ENCODE peak calls at places on chromosome 18, in four cellular contexts. F is CD8-positive, alpha-beta memory T cell; A is AG04450; X is K562. Y is an unnamed sample.

GRCh38 chr18:24503182-24503581 is 42.7 kb downstream of the HRH4 start:
- DNase-seq in F (no peak), A (no peak), X (no peak), Y (no peak)

GRCh38 chr18:23883277-23883790 is 131.2 kb upstream of the TTC39C start:
- DNase-seq in F (no peak), A (no peak), X (no peak), Y (no peak)

GRCh38 chr18:46416706-46417638 is 240.0 kb downstream of the LOXHD1 start:
- DNase-seq in F (no peak), A (no peak), X (peak; percentile 81), Y (no peak)

GRCh38 chr18:1848716-1849115 is 722.6 kb downstream of the METTL4 start:
- DNase-seq in F (no peak), A (no peak), X (no peak), Y (no peak)

GRCh38 chr18:32974421-32975165 is 201.8 kb upstream of the KLHL14 start:
- DNase-seq in F (no peak), A (no peak), X (no peak), Y (no peak)

GRCh38 chr18:44887227-44887631 is 206.5 kb downstream of the SETBP1 start:
- DNase-seq in F (no peak), A (no peak), X (no peak), Y (peak; percentile 44)

GRCh38 chr18:48131042-48131441 is 200.6 kb upstream of the SMAD2 start:
- DNase-seq in F (no peak), A (no peak), X (no peak), Y (no peak)

GRCh38 chr18:23612434-23613090 is 26.3 kb upstream of the NPC1 start:
- DNase-seq in F (no peak), A (no peak), X (no peak), Y (no peak)

GRCh38 chr18:13313006-13313661 is 94.6 kb downstream of the LDLRAD4 start:
- DNase-seq in F (no peak), A (no peak), X (no peak), Y (no peak)

GRCh38 chr18:70322928-70323327 is 34.1 kb downstream of the SOCS6 start:
- DNase-seq in F (no peak), A (no peak), X (no peak), Y (no peak)

GRCh38 chr18:44701227-44701626 is 20.5 kb downstream of the SETBP1 start:
- DNase-seq in F (no peak), A (no peak), X (no peak), Y (no peak)

GRCh38 chr18:30280861-30281470 is 761.6 kb downstream of the DSC3 start:
- DNase-seq in F (no peak), A (peak; percentile 1), X (peak; percentile 15), Y (no peak)

GRCh38 chr18:45761512-45762114 is 37.6 kb downstream of the SLC14A1 start:
- DNase-seq in F (no peak), A (no peak), X (no peak), Y (no peak)

GRCh38 chr18:78192044-78192443 is 787.6 kb upstream of the SALL3 start:
- DNase-seq in F (no peak), A (no peak), X (no peak), Y (no peak)

GRCh38 chr18:9038277-9038871 is 64.1 kb upstream of the NDUFV2 start:
- DNase-seq in F (no peak), A (no peak), X (no peak), Y (no peak)

GRCh38 chr18:32383040-32383819 is 87.5 kb downstream of the GAREM1 start:
- DNase-seq in F (no peak), A (peak; percentile 83), X (no peak), Y (peak; percentile 77)

GRCh38 chr18:60339018-60339417 is 33.6 kb downstream of the MC4R start:
- DNase-seq in F (no peak), A (no peak), X (no peak), Y (no peak)

GRCh38 chr18:36580874-36581750 is 247.7 kb downstream of the TPGS2 start:
- DNase-seq in F (no peak), A (peak; percentile 36), X (no peak), Y (no peak)

GRCh38 chr18:44229693-44230108 is 451.0 kb upstream of the SETBP1 start:
- DNase-seq in F (no peak), A (no peak), X (no peak), Y (no peak)

GRCh38 chr18:23631746-23632145 is 31.0 kb downstream of the ANKRD29 start:
- DNase-seq in F (no peak), A (no peak), X (no peak), Y (no peak)

GRCh38 chr18:60570172-60570571 is 197.6 kb upstream of the MC4R start:
- DNase-seq in F (no peak), A (no peak), X (no peak), Y (no peak)

GRCh38 chr18:55489034-55489741 is 98.8 kb downstream of the TCF4 start:
- DNase-seq in F (no peak), A (no peak), X (no peak), Y (no peak)

GRCh38 chr18:45049548-45050307 is 369.0 kb downstream of the SETBP1 start:
- DNase-seq in F (no peak), A (no peak), X (no peak), Y (no peak)

GRCh38 chr18:25467226-25468065 is 115.5 kb upstream of the ZNF521 start:
- DNase-seq in F (no peak), A (no peak), X (no peak), Y (no peak)

DNA sequence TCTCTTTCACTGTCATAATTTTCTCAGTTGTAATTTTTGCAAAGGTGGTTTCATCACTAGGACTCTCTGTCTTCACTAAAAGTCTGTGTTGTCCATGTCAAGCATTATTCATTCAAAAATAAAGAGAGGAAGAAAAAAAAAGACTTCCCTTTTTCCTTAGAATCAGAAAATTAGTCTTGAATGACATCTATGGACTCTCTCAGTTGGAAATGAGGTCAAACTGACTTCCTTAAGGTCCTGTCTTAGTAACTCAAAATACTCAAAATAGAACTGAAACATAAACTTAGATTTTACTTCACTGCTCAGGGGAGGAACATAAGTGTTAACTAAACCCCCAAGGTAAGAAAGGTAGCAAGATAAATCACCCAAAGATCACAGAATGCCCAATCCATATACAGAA is 2.2 kb upstream of the ZNF407 start:
- DNase-seq in F (no peak), A (no peak), X (no peak), Y (no peak)
- H3K4me3 ChIP-seq in F (no peak overlapping the region), A (no peak overlapping the region), X (no peak overlapping the region), Y (no peak overlapping the region)

DNA sequence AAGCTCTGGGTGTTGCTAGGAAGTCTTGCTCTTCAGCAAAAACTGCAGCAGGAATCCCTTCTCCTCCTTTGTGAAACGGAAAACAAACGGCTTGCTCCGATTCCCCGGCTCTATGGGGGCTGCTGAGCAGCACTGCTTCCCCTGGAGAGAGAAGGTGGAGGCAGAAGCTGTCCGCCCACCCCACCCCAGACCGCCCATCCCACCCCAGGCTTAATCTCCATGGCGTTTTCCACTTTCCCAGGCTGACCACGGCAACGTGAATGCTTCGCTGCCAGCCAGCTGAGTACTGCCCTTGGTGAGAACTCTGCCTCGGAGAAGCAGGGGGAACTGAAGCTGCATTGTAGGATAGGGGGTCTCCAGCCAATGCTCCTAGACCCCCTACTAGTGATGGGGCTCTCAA is 139.2 kb downstream of the BCL2 start:
- DNase-seq in F (no peak), A (no peak), X (no peak), Y (no peak)
- H3K4me3 ChIP-seq in F (no peak overlapping the region), A (no peak overlapping the region), X (no peak overlapping the region), Y (no peak overlapping the region)

DNA sequence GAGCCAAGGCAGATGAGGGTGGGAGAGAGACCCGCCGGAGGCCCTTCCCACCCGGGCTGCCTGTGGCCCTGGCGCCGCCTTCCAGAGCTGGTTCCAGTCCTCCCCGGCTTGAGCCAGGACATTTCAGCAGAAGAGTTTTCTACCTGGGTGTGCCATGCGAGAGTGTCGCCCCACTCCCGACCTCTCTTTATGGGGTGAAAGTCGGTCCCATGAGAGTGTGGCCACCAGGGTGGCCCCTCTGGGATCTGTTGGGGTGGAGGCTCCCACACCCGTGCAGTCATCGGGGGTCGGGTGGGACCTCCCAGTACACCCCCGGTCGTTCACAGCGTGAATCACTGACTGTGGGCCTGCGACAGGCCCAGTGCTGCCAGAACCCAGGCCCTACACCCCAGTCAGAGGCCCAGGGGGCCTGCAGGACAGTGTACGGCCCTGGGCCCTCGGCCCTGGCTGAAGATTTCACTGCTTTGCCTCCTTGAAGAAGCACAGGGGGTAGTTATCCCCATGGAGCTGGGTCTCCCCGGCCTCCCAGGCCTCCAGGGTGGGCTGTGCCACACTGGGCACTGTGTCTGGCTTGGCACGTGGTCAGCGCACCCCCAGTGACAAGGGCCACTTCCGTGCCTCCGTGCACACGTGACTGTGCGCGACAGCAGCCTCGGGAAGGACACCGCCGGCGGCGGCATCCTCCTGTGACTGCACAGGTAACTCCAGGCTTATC is 5.9 kb downstream of the NFATC1 start:
- DNase-seq in F (peak; percentile 46), A (no peak), X (no peak), Y (no peak)
- H3K4me3 ChIP-seq in F (peak overlapping the region; percentile 43), A (no peak overlapping the region), X (no peak overlapping the region), Y (no peak overlapping the region)

DNA sequence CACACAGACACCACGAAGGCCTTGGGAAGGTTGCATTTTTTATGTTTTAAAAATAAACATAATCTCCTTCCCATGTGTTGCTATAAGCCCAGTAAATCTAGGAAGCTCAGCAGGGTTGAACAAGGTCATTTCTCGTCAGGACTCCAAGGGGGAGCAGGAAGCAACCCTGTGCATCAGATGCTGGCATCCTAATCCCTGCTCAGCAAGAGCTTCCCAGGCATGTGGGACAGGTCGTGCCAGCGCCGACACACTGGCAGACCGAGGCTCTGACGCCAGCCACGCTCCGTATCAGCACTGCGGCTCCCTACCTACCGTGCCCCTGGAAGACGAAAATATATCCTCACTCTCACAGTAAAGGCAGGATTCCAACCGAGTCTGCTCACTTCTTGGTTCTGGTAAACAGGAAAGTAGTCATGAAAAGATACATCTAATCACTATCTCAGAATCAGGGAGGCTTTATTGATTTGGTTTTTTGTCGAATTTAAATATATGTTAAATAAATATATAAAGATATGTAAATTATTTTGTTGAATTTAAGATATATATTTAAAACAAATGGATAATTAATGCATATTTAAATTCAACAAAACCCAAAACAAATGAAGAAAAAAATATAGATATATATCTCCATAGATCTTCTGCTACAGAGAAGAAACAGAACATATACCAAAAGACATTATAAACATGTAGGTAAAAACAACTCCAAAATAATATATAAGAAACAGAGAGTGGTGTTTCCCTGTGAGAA is 61.4 kb downstream of the TXNL1 start:
- DNase-seq in F (no peak), A (no peak), X (no peak), Y (no peak)
- H3K4me3 ChIP-seq in F (no peak overlapping the region), A (no peak overlapping the region), X (no peak overlapping the region), Y (peak overlapping the region; percentile 27)

DNA sequence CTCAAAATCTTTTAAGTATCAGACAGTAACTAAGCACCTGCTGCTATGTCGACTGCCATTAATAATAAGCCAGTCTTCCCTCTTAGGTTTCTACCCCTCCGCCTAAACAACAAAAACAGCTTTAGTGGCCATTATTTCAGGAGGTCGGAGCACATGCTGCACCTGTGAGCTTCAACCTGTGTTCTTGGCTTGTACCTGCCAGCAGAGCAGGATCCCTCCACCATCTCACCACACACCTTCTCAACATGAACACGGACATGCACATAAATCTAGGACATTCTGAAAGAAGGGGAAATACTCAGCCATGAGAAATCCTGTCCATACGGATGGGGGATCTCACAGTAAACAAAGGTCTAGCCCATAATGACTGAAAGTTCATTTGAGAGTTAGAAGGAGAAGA is 3.7 kb downstream of the CYB5A start:
- DNase-seq in F (no peak), A (no peak), X (no peak), Y (no peak)
- H3K4me3 ChIP-seq in F (no peak overlapping the region), A (no peak overlapping the region), X (no peak overlapping the region), Y (no peak overlapping the region)

DNA sequence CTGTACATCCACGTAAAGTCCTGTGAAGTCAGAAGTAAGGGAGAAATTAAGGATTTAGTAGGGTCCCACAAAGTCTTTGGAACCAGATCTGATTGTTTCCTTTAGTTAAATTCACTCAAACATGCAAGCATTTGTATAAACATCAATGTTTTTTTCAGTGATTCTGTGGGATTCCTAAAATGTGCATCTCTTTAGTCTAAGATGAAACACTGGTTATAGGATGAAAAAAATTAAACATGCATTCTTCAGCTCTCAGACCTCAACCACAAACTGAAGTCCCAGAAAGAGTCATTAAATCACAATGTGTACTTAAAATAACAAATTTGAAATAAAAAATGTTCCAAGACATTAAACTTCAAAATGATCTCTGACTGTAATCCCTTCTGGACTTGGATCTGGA is 76.5 kb upstream of the APCDD1 start:
- DNase-seq in F (no peak), A (peak; percentile 16), X (no peak), Y (no peak)
- H3K4me3 ChIP-seq in F (no peak overlapping the region), A (no peak overlapping the region), X (no peak overlapping the region), Y (no peak overlapping the region)